ENCODE peak calls at places on chromosomes 4 and X, in seven cellular contexts. H is SK-N-SH, E is K562, T is HepG2, B is H1, I is HCT116, K is GM12878. J is an unnamed sample.

GRCh38 chrX:44462851-44463250 is 79.8 kb downstream of the FUNDC1 start:
- DNase-seq in E (no peak), T (no peak), B (no peak), H (no peak), I (no peak), K (no peak), J (no peak)

GRCh38 chrX:24294619-24295018 is 19.2 kb downstream of the SUPT20HL2 start:
- DNase-seq in E (peak), B (peak), I (no peak), K (no peak), H (peak), T (no peak), J (no peak)

GRCh38 chrX:77446840-77447239 is 349 bp upstream of the FGF16 start:
- DNase-seq in B (no peak), H (no peak), E (no peak), T (no peak), I (no peak), K (no peak), J (no peak)

GRCh38 chr4:4248885-4249203 is 821 bp upstream of the TMEM128 start:
- DNase-seq in B (no peak), I (no peak), K (no peak), T (peak), H (peak), E (no peak), J (no peak)

GRCh38 chr4:153785830-153786721 is 2.8 kb downstream of the SFRP2 start:
- DNase-seq in H (peak), E (no peak), B (no peak), K (no peak), T (peak), I (peak), J (no peak)

GRCh38 chr4:152359208-152360044 is 176.5 kb downstream of the FBXW7 start:
- DNase-seq in E (no peak), H (no peak), K (no peak), T (no peak), I (no peak), B (no peak), J (no peak)

GRCh38 chrX:110851780-110852179 is 56.2 kb upstream of the CHRDL1 start:
- DNase-seq in B (no peak), I (no peak), H (no peak), E (peak), T (no peak), K (no peak), J (no peak)

GRCh38 chrX:1521459-1521956 is 15.5 kb downstream of the P2RY8 start:
- DNase-seq in E (no peak), K (peak), H (no peak), I (no peak), T (peak), B (peak), J (peak)

GRCh38 chr4:7663075-7663541 is 228.4 kb upstream of the PSAPL1 start:
- DNase-seq in K (no peak), E (no peak), H (no peak), T (no peak), B (no peak), I (no peak), J (no peak)

GRCh38 chr4:140247237-140247636 is 93.3 kb upstream of the MAML3 start:
- DNase-seq in B (no peak), E (no peak), K (no peak), H (no peak), T (no peak), I (no peak), J (no peak)

GRCh38 chrX:150486011-150486410 is 82.4 kb upstream of the MTM1 start:
- DNase-seq in I (peak), K (no peak), E (peak), T (peak), B (no peak), H (peak), J (no peak)

GRCh38 chr4:727576-727975 is 21.9 kb downstream of the PCGF3 start:
- DNase-seq in T (no peak), B (no peak), H (no peak), I (no peak), K (no peak), E (no peak), J (no peak)

GRCh38 chr4:73776363-73776762 is 36.0 kb downstream of the CXCL8 start:
- DNase-seq in H (no peak), I (no peak), K (no peak), B (no peak), T (peak), E (peak), J (no peak)

GRCh38 chrX:43688586-43688985 is 32.5 kb downstream of the MAOA start:
- DNase-seq in I (no peak), E (no peak), K (no peak), T (no peak), B (no peak), H (no peak), J (no peak)

GRCh38 chrX:45788941-45789348 is 588.3 kb upstream of the DIPK2B start:
- DNase-seq in B (no peak), E (no peak), H (no peak), I (no peak), T (no peak), K (no peak), J (no peak)

GRCh38 chr4:57710053-57710452 is 599.9 kb upstream of the IGFBP7 start:
- DNase-seq in K (peak), H (no peak), B (no peak), I (no peak), E (no peak), T (no peak), J (no peak)

GRCh38 chr4:5852806-5853205 is 40.1 kb downstream of the CRMP1 start:
- DNase-seq in H (no peak), T (no peak), E (no peak), B (no peak), K (no peak), I (no peak), J (no peak)

GRCh38 chrX:30822068-30822671 is 66.9 kb downstream of the TAB3 start:
- DNase-seq in T (peak), H (no peak), E (peak), B (no peak), K (peak), I (no peak), J (no peak)

GRCh38 chr4:89737888-89738287 is 99.1 kb downstream of the SNCA start:
- DNase-seq in E (no peak), I (no peak), K (no peak), T (no peak), B (no peak), H (no peak), J (no peak)

GRCh38 chr4:110798682-110799081 is 175.8 kb upstream of the PITX2 start:
- DNase-seq in I (no peak), B (no peak), E (no peak), H (no peak), T (no peak), K (no peak), J (no peak)

GRCh38 chrX:37405954-37406353 is 56.8 kb downstream of the PRRG1 start:
- DNase-seq in H (no peak), E (no peak), I (no peak), K (no peak), B (no peak), T (no peak), J (no peak)

GRCh38 chr4:3526456-3526855 is 5.8 kb downstream of the LRPAP1 start:
- DNase-seq in K (no peak), T (no peak), H (no peak), E (no peak), B (no peak), I (no peak), J (no peak)

GRCh38 chr4:109562457-109563237 is 2.6 kb downstream of the MCUB start:
- DNase-seq in H (no peak), I (no peak), T (no peak), K (no peak), E (no peak), B (no peak), J (no peak)

GRCh38 chr4:11138964-11139363 is 289.7 kb downstream of the HS3ST1 start:
- DNase-seq in K (peak), B (no peak), T (no peak), H (no peak), E (no peak), I (no peak), J (no peak)

GRCh38 chr4:153318696-153319320 is 25.7 kb upstream of the MND1 start:
- DNase-seq in B (no peak), T (peak), E (peak), K (no peak), I (peak), H (peak), J (no peak)

GRCh38 chr4:40749717-40750460 is at the start of gene NSUN7:
- DNase-seq in K (no peak), I (no peak), B (peak), H (peak), T (no peak), E (no peak), J (peak)

GRCh38 chrX:38095971-38096529 is 89.7 kb downstream of the SYTL5 start:
- DNase-seq in T (no peak), E (no peak), I (peak), K (no peak), B (no peak), H (no peak), J (no peak)

GRCh38 chrX:132041016-132041415 is 17.9 kb downstream of the STK26 start:
- DNase-seq in H (no peak), T (no peak), K (no peak), B (no peak), E (no peak), I (no peak), J (no peak)

GRCh38 chr4:67087897-67088296 is 457.4 kb downstream of the CENPC start:
- DNase-seq in E (peak), H (peak), B (peak), K (no peak), T (peak), I (peak), J (peak)

GRCh38 chr4:57943672-57944071 is 833.5 kb upstream of the IGFBP7 start:
- DNase-seq in T (no peak), B (no peak), I (no peak), H (no peak), E (no peak), K (no peak), J (no peak)

GRCh38 chr4:2888826-2889225 is 45.2 kb downstream of the ADD1 start:
- DNase-seq in H (no peak), B (no peak), T (no peak), I (no peak), E (no peak), K (no peak), J (no peak)

GRCh38 chrX:144681501-144681900 is 565.8 kb upstream of the SPANXN1 start:
- DNase-seq in B (no peak), I (no peak), E (no peak), H (no peak), T (no peak), K (no peak), J (no peak)

GRCh38 chr4:80831383-80832361 is 198.8 kb upstream of the BMP3 start:
- DNase-seq in E (no peak), K (no peak), B (no peak), H (no peak), I (no peak), T (no peak), J (no peak)

GRCh38 chr4:1296324-1297022 is 6.8 kb downstream of the MAEA start:
- DNase-seq in E (no peak), H (no peak), K (no peak), B (no peak), I (no peak), T (no peak), J (no peak)

GRCh38 chr4:125016892-125017299 is 297.9 kb upstream of the FAT4 start:
- DNase-seq in T (no peak), H (peak), I (no peak), E (no peak), B (no peak), K (no peak), J (no peak)

GRCh38 chr4:52716364-52717151 is 34.7 kb downstream of the ERVMER34-1 start:
- DNase-seq in K (no peak), B (no peak), E (no peak), H (no peak), T (no peak), I (no peak), J (no peak)

GRCh38 chr4:52713456-52713937 is 37.7 kb downstream of the ERVMER34-1 start:
- DNase-seq in H (no peak), B (no peak), T (peak), K (no peak), I (no peak), E (no peak), J (no peak)

GRCh38 chr4:52714597-52715254 is 36.5 kb downstream of the ERVMER34-1 start:
- DNase-seq in K (no peak), I (no peak), B (no peak), E (no peak), H (no peak), T (no peak), J (no peak)

GRCh38 chr4:52715914-52716313 is 35.3 kb downstream of the ERVMER34-1 start:
- DNase-seq in E (no peak), T (no peak), I (no peak), K (no peak), B (no peak), H (no peak), J (no peak)

DNA sequence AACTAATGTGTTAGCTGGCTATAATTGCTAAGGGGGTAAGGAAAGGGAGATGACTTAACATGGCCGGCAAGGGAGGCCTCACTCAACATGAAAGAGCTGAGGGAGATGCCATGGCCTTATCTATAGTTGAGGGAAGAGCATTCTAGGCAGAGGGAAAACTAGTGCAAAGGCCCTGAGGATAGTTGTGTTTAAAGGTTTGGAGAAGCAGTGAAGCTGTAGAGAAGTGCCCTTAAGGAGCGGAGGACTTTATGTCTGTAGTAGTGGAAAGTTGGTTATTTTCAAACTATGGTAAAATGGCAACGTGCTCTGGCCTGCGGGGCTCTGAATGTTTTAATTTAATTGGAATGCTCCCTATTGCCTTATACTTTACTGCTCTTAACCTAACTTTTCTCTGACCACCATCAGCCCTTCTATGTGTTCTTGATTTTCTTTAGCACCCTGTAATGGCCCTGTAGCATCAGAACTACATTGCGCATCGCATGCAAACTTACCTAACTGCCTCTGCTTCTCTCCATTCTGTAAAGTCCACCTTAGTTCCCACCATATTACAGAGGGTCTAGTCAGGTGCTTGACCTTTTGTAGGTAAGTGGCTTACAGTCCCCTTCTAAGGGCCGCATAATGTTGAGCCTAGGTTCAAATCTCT is 35.8 kb downstream of the ERVMER34-1 start:
- DNase-seq in K (no peak), E (no peak), T (no peak), H (no peak), I (no peak), B (no peak), J (no peak)
- H3K9ac ChIP-seq in K (peak), E (peak), T (no peak), H (no peak), I (peak), B (no peak), J (peak)

DNA sequence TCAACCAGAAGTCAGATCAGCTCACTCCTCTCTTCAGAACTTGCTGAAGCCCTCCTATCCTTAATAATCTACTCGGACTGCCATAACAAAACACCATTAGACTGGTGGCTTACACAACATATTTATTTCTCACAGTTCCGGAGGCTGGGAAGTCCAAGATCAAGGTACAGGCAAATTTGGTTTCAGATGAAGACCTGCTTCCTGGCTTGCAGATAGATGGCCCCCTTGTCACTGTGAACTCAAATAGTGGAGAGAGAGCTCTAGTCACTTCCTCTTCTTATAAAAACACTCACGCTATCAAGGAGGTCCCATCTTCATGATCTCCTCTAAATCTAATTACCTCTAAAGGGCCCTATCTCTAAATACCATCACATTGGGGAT is 125.1 kb downstream of the CAMK2D start:
- DNase-seq in T (peak), B (no peak), I (no peak), E (no peak), K (no peak), H (no peak), J (no peak)
- TF ChIP-seq YY1 in T (no peak), B (no peak), I (no peak), E (no peak), K (peak), H (no peak), J (no peak)

GRCh38 chrX:19753368-19753767 is 134.0 kb downstream of the SH3KBP1 start:
- DNase-seq in H (no peak), B (no peak), K (no peak), T (no peak), E (no peak), I (no peak), J (no peak)
- H3K9ac ChIP-seq in H (no peak), B (no peak), K (no peak), T (no peak), E (no peak), I (no peak), J (no peak)

DNA sequence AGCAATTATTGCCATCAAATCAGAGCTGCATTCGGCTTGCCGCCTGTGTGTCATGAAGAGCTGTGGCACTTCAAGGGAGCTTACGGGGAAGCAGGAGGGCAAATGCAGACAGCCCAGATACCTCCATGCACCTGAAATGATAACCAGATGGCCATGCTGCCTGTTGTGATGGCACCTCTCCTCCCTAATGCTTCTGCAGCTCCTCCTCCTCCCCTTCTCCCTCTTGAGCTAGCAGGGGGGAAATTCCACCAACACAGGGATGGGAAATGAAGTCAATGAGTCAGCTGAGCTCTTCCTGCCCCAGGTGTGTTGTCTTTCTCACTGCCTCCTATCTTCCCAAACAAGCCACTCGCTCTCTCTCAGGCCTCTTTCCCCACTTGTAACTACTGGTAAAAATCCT is 565.0 kb downstream of the BCOR start:
- DNase-seq in B (no peak), K (no peak), I (no peak), E (no peak), H (no peak), T (no peak), J (no peak)
- TF ChIP-seq YY1 in B (no peak), K (no peak), I (no peak), E (no peak), H (no peak), T (no peak), J (no peak)

GRCh38 chr4:104394409-104394813 is 100.3 kb downstream of the CXXC4 start:
- DNase-seq in H (peak), K (no peak), I (no peak), T (no peak), B (no peak), E (no peak), J (no peak)

GRCh38 chr4:104395219-104395618 is 99.5 kb downstream of the CXXC4 start:
- DNase-seq in B (no peak), H (no peak), T (no peak), E (no peak), K (no peak), I (no peak), J (no peak)

GRCh38 chr4:104393649-104394048 is 101.0 kb downstream of the CXXC4 start:
- DNase-seq in H (no peak), E (no peak), T (no peak), I (no peak), B (no peak), K (no peak), J (no peak)
- H3K9ac ChIP-seq in H (no peak), E (no peak), T (no peak), I (no peak), B (no peak), K (no peak), J (no peak)

GRCh38 chr4:87529187-87529586 is at the start of gene SPARCL1:
- DNase-seq in I (no peak), B (no peak), H (no peak), E (no peak), T (no peak), K (no peak), J (no peak)

GRCh38 chr4:87527446-87528240 is 1.5 kb downstream of the SPARCL1 start:
- DNase-seq in T (no peak), I (no peak), B (no peak), H (no peak), E (no peak), K (no peak), J (no peak)

GRCh38 chr4:87524456-87524855 is 4.7 kb downstream of the SPARCL1 start:
- DNase-seq in B (no peak), T (no peak), E (no peak), I (no peak), H (no peak), K (no peak), J (no peak)

GRCh38 chr4:87523307-87523706 is 5.9 kb downstream of the SPARCL1 start:
- DNase-seq in T (no peak), I (no peak), K (no peak), H (no peak), E (no peak), B (no peak), J (no peak)

DNA sequence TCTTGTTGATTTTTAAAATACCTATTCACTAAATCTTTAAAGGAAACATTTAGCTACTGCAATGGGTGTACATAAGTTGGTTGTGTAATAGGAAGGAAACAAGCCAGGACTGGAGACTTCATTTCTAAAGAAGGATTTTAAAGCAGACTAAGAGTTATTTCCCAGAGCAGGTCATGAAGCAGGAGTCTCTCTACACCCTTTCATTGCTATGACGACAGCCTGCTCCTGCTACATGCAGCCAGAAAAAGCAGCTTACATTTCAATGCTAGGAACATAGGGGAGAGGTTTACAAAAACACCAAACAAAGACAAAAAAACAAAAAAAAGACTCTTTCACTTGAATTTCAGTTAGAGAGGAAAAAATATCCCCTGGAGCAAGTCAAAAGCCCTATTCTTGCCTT is 3.5 kb downstream of the SPARCL1 start:
- DNase-seq in H (no peak), T (no peak), I (no peak), K (no peak), B (no peak), E (no peak), J (no peak)
- TF ChIP-seq YY1 in H (no peak), T (no peak), I (no peak), K (no peak), B (no peak), E (no peak), J (no peak)

GRCh38 chrX:107675823-107676555 is 47.7 kb downstream of the PRPS1 start:
- DNase-seq in H (no peak), T (no peak), E (no peak), K (no peak), B (no peak), I (no peak), J (no peak)

GRCh38 chrX:107676559-107677378 is 48.5 kb downstream of the PRPS1 start:
- DNase-seq in B (no peak), E (peak), H (peak), T (no peak), K (no peak), I (peak), J (no peak)

GRCh38 chrX:107677501-107677901 is 49.2 kb downstream of the PRPS1 start:
- DNase-seq in B (no peak), I (no peak), E (no peak), T (no peak), H (no peak), K (no peak), J (no peak)

GRCh38 chrX:107677909-107678308 is 49.6 kb downstream of the PRPS1 start:
- DNase-seq in E (no peak), I (no peak), B (no peak), H (no peak), T (no peak), K (no peak), J (no peak)

GRCh38 chrX:107678957-107679740 is 50.8 kb downstream of the PRPS1 start:
- DNase-seq in K (no peak), E (peak), T (no peak), H (no peak), B (no peak), I (no peak), J (no peak)
- H3K9ac ChIP-seq in K (no peak), E (no peak), T (no peak), H (no peak), B (no peak), I (no peak), J (no peak)